ENCODE peak calls at places on chromosome 1, in seven cellular contexts. L is lower lobe of right lung, U is fibroblast of lung, S is prostate gland, H is A549, F is ovary, I is heart left ventricle. C is an unnamed sample.

GRCh38 chr1:216826629-216827028 is 103.4 kb upstream of the ESRRG start:
- DNase-seq in F (no peak), S (no peak), U (no peak), L (no peak), H (no peak), I (no peak), C (no peak)

GRCh38 chr1:154891452-154891851 is 21.4 kb upstream of the KCNN3 start:
- DNase-seq in I (no peak), H (no peak), S (no peak), U (no peak), L (no peak), F (no peak), C (no peak)

GRCh38 chr1:32487182-32487581 is 22.3 kb downstream of the ZBTB8B start:
- DNase-seq in U (no peak), H (no peak), L (no peak), I (no peak), S (no peak), F (no peak), C (no peak)

GRCh38 chr1:236280438-236281285 is 1.1 kb downstream of the ERO1B start:
- DNase-seq in F (no peak), U (no peak), S (peak), L (no peak), I (no peak), H (no peak), C (no peak)

GRCh38 chr1:87826639-87827345 is 498.1 kb downstream of the LMO4 start:
- DNase-seq in I (peak), S (no peak), L (no peak), F (peak), H (peak), U (peak), C (peak)

GRCh38 chr1:47507921-47508894 is 70.4 kb downstream of the FOXD2 start:
- DNase-seq in S (peak), L (peak), F (no peak), I (peak), H (no peak), U (no peak), C (no peak)

GRCh38 chr1:155893389-155894142 is 17.6 kb downstream of the RIT1 start:
- DNase-seq in H (peak), U (peak), S (no peak), F (no peak), I (no peak), L (no peak), C (no peak)

GRCh38 chr1:15963968-15964648 is 11.8 kb downstream of the ZBTB17 start:
- DNase-seq in U (no peak), H (no peak), I (no peak), F (no peak), L (no peak), S (no peak), C (peak)

GRCh38 chr1:217919683-217920502 is 288.7 kb downstream of the SPATA17 start:
- DNase-seq in I (no peak), U (peak), H (no peak), F (no peak), L (no peak), S (no peak), C (no peak)

GRCh38 chr1:17911789-17912188 is 156.7 kb downstream of the ACTL8 start:
- DNase-seq in I (no peak), U (no peak), L (no peak), H (no peak), S (no peak), F (no peak), C (no peak)

GRCh38 chr1:245301162-245301580 is 146.4 kb downstream of the KIF26B start:
- DNase-seq in I (peak), H (no peak), U (peak), L (no peak), S (no peak), F (peak), C (no peak)

GRCh38 chr1:66809736-66810326 is 8.8 kb upstream of the INSL5 start:
- DNase-seq in U (peak), H (no peak), S (no peak), I (no peak), F (no peak), L (no peak), C (no peak)

GRCh38 chr1:32349211-32349708 is 13.0 kb downstream of the FAM229A start:
- DNase-seq in U (peak), S (no peak), F (no peak), H (no peak), L (peak), I (peak), C (no peak)

GRCh38 chr1:51210676-51211075 is 25.4 kb upstream of the RNF11 start:
- DNase-seq in U (no peak), I (no peak), H (no peak), F (no peak), L (no peak), S (no peak), C (no peak)

GRCh38 chr1:89603651-89604413 is 29.1 kb upstream of the LRRC8C start:
- DNase-seq in I (no peak), L (no peak), H (no peak), U (peak), F (no peak), S (no peak), C (no peak)

GRCh38 chr1:156544592-156545102 is 27.7 kb downstream of the IQGAP3 start:
- DNase-seq in F (no peak), H (no peak), I (no peak), U (no peak), L (no peak), S (no peak), C (no peak)

GRCh38 chr1:193558491-193559028 is 372.1 kb upstream of the B3GALT2 start:
- DNase-seq in F (no peak), U (peak), I (no peak), H (peak), S (no peak), L (no peak), C (peak)

GRCh38 chr1:228212966-228213844 is 5.4 kb downstream of the OBSCN start:
- DNase-seq in H (peak), F (peak), I (peak), U (peak), S (peak), L (peak), C (peak)
- TF ChIP-seq CTCF in H (peak), F (peak), I (peak), U (peak), S (peak), L (peak), C (peak)

GRCh38 chr1:34985063-34985770 is at the start of gene TMEM35B:
- DNase-seq in U (peak), L (peak), F (peak), I (peak), H (peak), S (peak), C (no peak)
- TF ChIP-seq CTCF in U (no peak), L (no peak), F (peak), I (no peak), H (no peak), S (no peak), C (no peak)

GRCh38 chr1:228238461-228238860 is 30.6 kb downstream of the OBSCN start:
- DNase-seq in F (no peak), L (no peak), I (no peak), H (no peak), S (no peak), U (no peak), C (no peak)

GRCh38 chr1:228241259-228241658 is 33.4 kb downstream of the OBSCN start:
- DNase-seq in U (no peak), S (no peak), L (no peak), I (no peak), F (no peak), H (no peak), C (no peak)

GRCh38 chr1:228236744-228237143 is 28.9 kb downstream of the OBSCN start:
- DNase-seq in L (no peak), H (peak), I (peak), U (peak), F (no peak), S (no peak), C (no peak)

GRCh38 chr1:228240411-228241240 is 32.8 kb downstream of the OBSCN start:
- DNase-seq in S (no peak), U (no peak), F (no peak), H (no peak), I (no peak), L (no peak), C (no peak)

GRCh38 chr1:228238007-228238406 is 30.2 kb downstream of the OBSCN start:
- DNase-seq in S (no peak), H (no peak), U (no peak), L (no peak), I (no peak), F (no peak), C (no peak)
- TF ChIP-seq CTCF in S (no peak), H (no peak), U (no peak), L (no peak), I (no peak), F (no peak), C (no peak)

DNA sequence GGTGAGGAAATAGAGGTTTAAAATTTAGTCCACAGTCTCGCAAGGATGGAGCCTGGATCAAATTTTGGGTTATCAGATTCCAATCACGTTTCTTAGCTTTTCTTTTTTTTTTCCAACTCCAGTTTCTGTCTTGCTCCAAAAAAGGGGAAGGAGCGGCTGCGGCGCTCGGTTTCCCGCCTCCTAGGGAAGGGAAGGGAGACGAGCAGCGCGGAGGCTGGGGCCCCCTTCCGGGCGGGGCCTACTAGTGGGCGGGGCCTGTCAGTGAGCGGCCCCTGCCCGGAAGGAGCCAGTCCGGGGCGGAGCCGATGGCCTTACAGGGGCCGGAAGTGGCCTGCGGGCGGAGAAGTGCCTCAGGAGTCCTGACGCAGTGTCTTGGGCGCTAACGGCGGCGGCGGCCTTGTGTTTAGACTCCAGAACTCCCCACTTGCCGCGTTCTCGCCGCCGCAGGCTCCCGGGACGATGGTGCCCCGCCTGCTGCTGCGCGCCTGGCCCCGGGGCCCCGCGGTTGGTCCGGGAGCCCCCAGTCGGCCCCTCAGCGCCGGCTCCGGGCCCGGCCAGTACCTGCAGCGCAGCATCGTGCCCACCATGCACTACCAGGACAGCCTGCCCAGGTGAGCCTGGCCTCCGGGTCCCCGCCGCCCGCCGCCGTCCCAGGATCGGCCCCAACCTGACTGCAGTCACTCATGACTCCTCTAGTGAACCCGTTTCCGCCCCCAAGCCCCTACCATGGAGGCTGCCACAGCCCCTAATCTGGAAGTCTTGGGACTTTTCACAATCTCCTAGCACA is at the start of gene CPT2:
- DNase-seq in H (peak), F (peak), I (peak), S (peak), L (peak), U (peak), C (peak)
- TF ChIP-seq CTCF in H (no peak), F (peak), I (peak), S (no peak), L (peak), U (no peak), C (no peak)

GRCh38 chr1:185731446-185731845 is 2.7 kb upstream of the HMCN1 start:
- DNase-seq in H (no peak), I (no peak), S (no peak), U (no peak), F (no peak), L (no peak), C (no peak)

GRCh38 chr1:185734929-185735666 is 907 bp downstream of the HMCN1 start:
- DNase-seq in U (no peak), I (no peak), H (no peak), F (no peak), S (no peak), L (no peak), C (no peak)

GRCh38 chr1:185733818-185734709 is at the start of gene HMCN1:
- DNase-seq in L (peak), F (peak), U (peak), H (peak), I (peak), S (peak), C (no peak)

GRCh38 chr1:185732941-185733340 is 1.2 kb upstream of the HMCN1 start:
- DNase-seq in S (no peak), F (no peak), U (no peak), H (no peak), I (no peak), L (no peak), C (no peak)

GRCh38 chr1:185735667-185736105 is 1.5 kb downstream of the HMCN1 start:
- DNase-seq in H (no peak), F (no peak), S (no peak), U (no peak), I (no peak), L (no peak), C (no peak)
- TF ChIP-seq CTCF in H (no peak), F (no peak), S (no peak), U (no peak), I (no peak), L (no peak), C (no peak)

GRCh38 chr1:26168410-26169167 is at the start of gene C1orf232:
- DNase-seq in F (peak), I (no peak), S (no peak), H (no peak), L (no peak), U (no peak), C (no peak)
- TF ChIP-seq CTCF in F (no peak), I (no peak), S (no peak), H (no peak), L (no peak), U (no peak), C (no peak)

DNA sequence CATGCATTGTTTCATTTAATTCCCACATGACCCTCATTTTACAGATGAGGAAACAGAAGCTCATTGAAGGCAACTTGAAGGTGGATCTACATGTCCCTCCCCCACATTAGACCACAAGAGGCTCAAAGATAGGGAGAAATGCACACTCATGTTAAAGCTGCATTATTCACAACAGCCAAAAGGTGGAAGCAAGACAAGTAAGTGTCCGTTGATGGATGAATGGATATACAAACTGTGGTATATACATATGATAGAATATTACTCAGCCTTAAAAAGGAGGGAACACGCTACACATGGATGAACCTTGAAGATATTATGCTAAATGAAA is 149.7 kb upstream of the JUN start:
- DNase-seq in U (no peak), I (no peak), F (no peak), S (no peak), H (peak), L (no peak), C (no peak)
- TF ChIP-seq CTCF in U (no peak), I (no peak), F (no peak), S (no peak), H (no peak), L (no peak), C (no peak)

DNA sequence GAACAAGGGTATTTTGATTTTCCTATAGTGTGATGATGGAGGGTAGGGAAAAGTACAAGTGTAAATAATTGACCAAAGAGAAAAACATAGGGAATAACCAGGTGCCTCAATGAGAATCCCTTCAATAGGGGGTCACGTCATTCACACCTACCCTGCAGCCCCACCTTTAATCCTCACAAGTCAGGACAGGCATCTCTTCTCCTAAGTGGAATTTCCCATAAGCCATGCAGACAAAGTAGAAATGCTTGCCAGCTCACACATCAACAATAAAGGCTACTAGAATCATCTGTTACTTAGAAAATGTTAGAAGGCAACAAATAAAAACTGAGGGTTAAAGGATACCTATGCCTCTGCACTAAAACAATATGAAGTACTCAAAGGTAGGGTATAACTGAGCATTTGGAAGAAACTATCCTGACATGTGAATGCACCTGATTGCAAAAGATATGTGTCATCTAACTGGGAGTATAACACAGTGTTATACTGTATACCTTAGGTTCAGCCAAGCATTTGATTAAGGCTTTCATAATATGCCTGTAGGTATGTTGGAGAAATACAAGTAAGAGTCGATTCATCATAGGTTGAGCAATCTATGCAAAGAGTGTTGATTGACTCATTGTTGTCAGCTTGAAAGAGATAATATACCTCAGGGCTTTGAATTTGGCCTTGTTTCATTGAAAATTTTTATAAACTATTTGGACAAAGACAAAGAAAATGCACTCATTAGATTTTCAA is 32.4 kb upstream of the ATP1A1 start:
- DNase-seq in U (no peak), S (no peak), H (no peak), I (no peak), F (no peak), L (no peak), C (no peak)
- TF ChIP-seq CTCF in U (no peak), S (no peak), H (no peak), I (no peak), F (no peak), L (no peak), C (no peak)

GRCh38 chr1:153670257-153670858 is 435 bp downstream of the ILF2 start:
- DNase-seq in H (no peak), L (peak), I (no peak), U (no peak), S (no peak), F (no peak), C (no peak)
- TF ChIP-seq CTCF in H (no peak), L (no peak), I (no peak), U (no peak), S (no peak), F (no peak), C (no peak)

C was measured in CD14-positive monocyte.